ENCODE peak calls at places on chromosomes 13 and 19, in four cellular contexts. A is body of pancreas, B is fibroblast of the conjunctiva, T is right lobe of liver. E is an unnamed sample.

GRCh38 chr13:110551284-110551683 is 10.2 kb downstream of the RAB20 start:
- DNase-seq in A (no peak), B (no peak), T (no peak), E (no peak)

GRCh38 chr19:38032151-38032550 is 125.1 kb downstream of the SIPA1L3 start:
- DNase-seq in A (no peak), B (no peak), T (no peak), E (peak; percentile 34)

GRCh38 chr19:4326837-4327251 is 11.8 kb downstream of the STAP2 start:
- DNase-seq in A (peak; percentile 11), B (no peak), T (no peak), E (no peak)

GRCh38 chr19:33401683-33402420 is 28.3 kb downstream of the CEBPG start:
- DNase-seq in A (peak; percentile 42), B (no peak), T (peak; percentile 42), E (no peak)

GRCh38 chr13:21673592-21674270 is 2.9 kb downstream of the FGF9 start:
- DNase-seq in A (peak; percentile 73), B (no peak), T (peak; percentile 65), E (peak; percentile 23)

GRCh38 chr13:106690779-106691178 is 122.8 kb upstream of the ARGLU1 start:
- DNase-seq in A (no peak), B (no peak), T (no peak), E (no peak)

GRCh38 chr19:45455707-45456499 is 11.9 kb upstream of the FOSB start:
- DNase-seq in A (peak; percentile 98), B (peak; percentile 98), T (peak; percentile 85), E (peak; percentile 99)

GRCh38 chr13:106526748-106527488 is 8.5 kb downstream of the EFNB2 start:
- DNase-seq in A (no peak), B (no peak), T (no peak), E (no peak)

GRCh38 chr13:106083620-106084350 is 451.7 kb downstream of the EFNB2 start:
- DNase-seq in A (peak; percentile 56), B (peak; percentile 21), T (no peak), E (peak; percentile 63)

GRCh38 chr13:111622051-111622531 is 301.6 kb downstream of the TEX29 start:
- DNase-seq in A (no peak), B (no peak), T (peak; percentile 35), E (no peak)

GRCh38 chr13:95601216-95601615 is 43.3 kb downstream of the DZIP1 start:
- DNase-seq in A (no peak), B (no peak), T (no peak), E (no peak)

GRCh38 chr13:51673165-51673564 is 88.9 kb downstream of the WDFY2 start:
- DNase-seq in A (no peak), B (no peak), T (no peak), E (no peak)

GRCh38 chr19:19385900-19386339 is 19.6 kb upstream of the GATAD2A start:
- DNase-seq in A (no peak), B (no peak), T (no peak), E (peak; percentile 64)

GRCh38 chr13:20297181-20297580 is 65.1 kb upstream of the GJB6 start:
- DNase-seq in A (no peak), B (no peak), T (no peak), E (no peak)

GRCh38 chr13:48155850-48156249 is 60.9 kb upstream of the MED4 start:
- DNase-seq in A (no peak), B (no peak), T (no peak), E (peak; percentile 59)

GRCh38 chr13:110536006-110536693 is 25.4 kb downstream of the RAB20 start:
- DNase-seq in A (no peak), B (no peak), T (peak; percentile 62), E (no peak)

GRCh38 chr19:4139614-4140236 is 13.7 kb upstream of the CREB3L3 start:
- DNase-seq in A (peak; percentile 80), B (no peak), T (peak; percentile 84), E (peak; percentile 70)

GRCh38 chr13:76937416-76937815 is 10.9 kb upstream of the ACOD1 start:
- DNase-seq in A (no peak), B (peak; percentile 93), T (no peak), E (peak; percentile 95)

GRCh38 chr13:87128006-87128405 is 543.2 kb upstream of the SLITRK5 start:
- DNase-seq in A (no peak), B (peak; percentile 33), T (no peak), E (no peak)

GRCh38 chr19:6724631-6725185 is 4.3 kb upstream of the C3 start:
- DNase-seq in A (no peak), B (no peak), T (no peak), E (no peak)

GRCh38 chr19:1590641-1591397 is 1.8 kb downstream of the MBD3 start:
- DNase-seq in A (no peak), B (no peak), T (no peak), E (peak; percentile 30)

GRCh38 chr13:23848639-23849282 is 40.4 kb downstream of the MIPEP start:
- DNase-seq in A (no peak), B (no peak), T (no peak), E (no peak)

GRCh38 chr19:46529622-46530451 is 34.2 kb upstream of the PNMA8B start:
- DNase-seq in A (peak; percentile 71), B (peak; percentile 44), T (peak; percentile 68), E (peak; percentile 67)

GRCh38 chr19:17304386-17305047 is 1.2 kb upstream of the MRPL34 start:
- DNase-seq in A (peak; percentile 21), B (no peak), T (peak; percentile 63), E (no peak)

GRCh38 chr19:51739466-51740213 is 12.0 kb downstream of the FPR1 start:
- DNase-seq in A (no peak), B (no peak), T (no peak), E (no peak)

GRCh38 chr19:18847516-18848463 is 16.0 kb downstream of the UPF1 start:
- DNase-seq in A (no peak), B (peak; percentile 73), T (no peak), E (peak; percentile 56)

GRCh38 chr19:35141627-35142401 is 1.2 kb upstream of the FXYD7 start:
- DNase-seq in A (peak; percentile 30), B (no peak), T (no peak), E (no peak)

GRCh38 chr19:51598159-51598915 is 27.3 kb downstream of the ZNF175 start:
- DNase-seq in A (no peak), B (no peak), T (no peak), E (no peak)